ENCODE peak calls at places on chromosomes 7 and 10, in nine cellular contexts. G is IMR-90; F is transverse colon; B is CD4-positive, alpha-beta T cell; O is left lung; Q is SJCRH30; M is mesenchymal stem cell; K is body of pancreas; V is right atrium auricular region. D is an unnamed sample.
A peak's percentile ranks its signal among the peaks of the same experiment; 100 is the strongest.

GRCh38 chr7:159033473-159033825 is 111.2 kb downstream of the VIPR2 start:
- DNase-seq in G (no peak), F (no peak), B (no peak), K (no peak), M (no peak), V (peak; percentile 49), Q (no peak), O (no peak), D (no peak)

GRCh38 chr7:1505731-1506550 is 1.8 kb upstream of the INTS1 start:
- DNase-seq in K (peak; percentile 51), G (no peak), O (peak; percentile 81), B (no peak), Q (no peak), M (no peak), F (no peak), V (no peak), D (peak; percentile 74)

GRCh38 chr7:25389489-25390106 is 161.3 kb upstream of the NPVF start:
- DNase-seq in M (peak; percentile 63), F (peak; percentile 13), B (no peak), V (no peak), Q (peak; percentile 81), K (no peak), O (no peak), G (peak; percentile 42), D (no peak)

GRCh38 chr10:11180228-11180627 is 162.6 kb downstream of the CELF2 start:
- DNase-seq in B (no peak), V (no peak), K (no peak), Q (no peak), O (peak; percentile 64), M (no peak), G (no peak), F (peak; percentile 35), D (peak; percentile 69)

GRCh38 chr10:47024399-47025252 is 113.4 kb downstream of the PTPN20 start:
- DNase-seq in G (peak; percentile 62), B (peak; percentile 54), Q (peak; percentile 46), K (peak; percentile 80), M (peak; percentile 16), O (peak; percentile 81), V (peak; percentile 68), F (peak; percentile 66), D (peak; percentile 68)

GRCh38 chr10:61285749-61286148 is 167.4 kb downstream of the TMEM26 start:
- DNase-seq in B (no peak), V (no peak), M (no peak), F (no peak), K (no peak), Q (peak; percentile 2), G (no peak), O (no peak), D (no peak)

GRCh38 chr7:50657341-50657873 is 92.2 kb upstream of the DDC start:
- DNase-seq in V (peak; percentile 93), K (no peak), M (peak; percentile 34), Q (no peak), O (no peak), F (peak; percentile 57), G (peak; percentile 12), B (no peak), D (no peak)

GRCh38 chr7:129468087-129468486 is 33.9 kb downstream of the STRIP2 start:
- DNase-seq in B (no peak), M (peak; percentile 46), Q (no peak), F (no peak), V (no peak), K (no peak), O (no peak), G (peak; percentile 75), D (no peak)

GRCh38 chr10:59536576-59537014 is 173.1 kb downstream of the SLC16A9 start:
- DNase-seq in O (no peak), G (peak; percentile 37), F (no peak), V (no peak), K (no peak), M (peak; percentile 89), B (no peak), Q (peak; percentile 57), D (no peak)

GRCh38 chr10:89373916-89374711 is 3.7 kb upstream of the IFIT1B start:
- DNase-seq in B (no peak), K (peak; percentile 90), V (peak; percentile 97), F (peak; percentile 81), G (peak; percentile 94), M (peak; percentile 86), O (no peak), Q (peak; percentile 9), D (no peak)

GRCh38 chr7:104931181-104931781 is 82.7 kb upstream of the KMT2E start:
- DNase-seq in Q (peak; percentile 31), K (peak; percentile 54), G (no peak), B (no peak), V (no peak), O (no peak), F (peak; percentile 56), M (no peak), D (no peak)

GRCh38 chr10:114611617-114612016 is 46.5 kb downstream of the ABLIM1 start:
- DNase-seq in B (no peak), O (no peak), K (no peak), M (peak; percentile 12), Q (peak; percentile 20), V (no peak), G (peak; percentile 40), F (no peak), D (no peak)

GRCh38 chr10:93160829-93161228 is 87.1 kb downstream of the CYP26A1 start:
- DNase-seq in B (no peak), Q (no peak), M (peak; percentile 61), F (peak; percentile 28), V (peak; percentile 88), G (peak; percentile 39), O (peak; percentile 61), K (peak; percentile 12), D (peak; percentile 74)

GRCh38 chr10:133444342-133445267 is 9.1 kb upstream of the SCART1 start:
- DNase-seq in Q (no peak), G (no peak), M (no peak), F (no peak), V (peak; percentile 18), B (no peak), K (no peak), O (peak; percentile 43), D (no peak)

GRCh38 chr7:13165854-13166253 is 478.4 kb downstream of the ARL4A start:
- DNase-seq in B (no peak), V (no peak), F (no peak), M (no peak), O (no peak), Q (no peak), G (no peak), K (no peak), D (no peak)

GRCh38 chr7:78146546-78146945 is 348.0 kb downstream of the PHTF2 start:
- DNase-seq in B (no peak), G (no peak), K (no peak), V (no peak), O (no peak), M (no peak), Q (peak; percentile 75), F (no peak), D (no peak)

GRCh38 chr10:132393695-132394181 is 3.3 kb upstream of the PWWP2B start:
- DNase-seq in G (no peak), M (no peak), B (no peak), V (no peak), K (no peak), F (no peak), Q (no peak), O (peak; percentile 46), D (peak; percentile 62)

GRCh38 chr7:130910949-130911944 is 177.2 kb upstream of the KLF14 start:
- DNase-seq in M (peak; percentile 77), K (no peak), G (peak; percentile 63), V (peak; percentile 18), Q (no peak), O (no peak), B (no peak), F (no peak), D (no peak)

GRCh38 chr7:31443457-31443856 is 70.4 kb upstream of the ITPRID1 start:
- DNase-seq in O (no peak), V (no peak), B (no peak), K (no peak), M (peak; percentile 44), Q (peak; percentile 68), G (peak; percentile 45), F (no peak), D (no peak)

GRCh38 chr7:121019018-121019417 is 30.5 kb downstream of the CPED1 start:
- DNase-seq in M (peak; percentile 45), G (peak; percentile 69), Q (no peak), B (no peak), V (no peak), O (no peak), K (no peak), F (no peak), D (no peak)

GRCh38 chr10:130756651-130757050 is 554.9 kb downstream of the TCERG1L start:
- DNase-seq in Q (no peak), M (no peak), B (no peak), O (no peak), G (no peak), V (no peak), F (no peak), K (no peak), D (peak; percentile 26)

GRCh38 chr7:118575393-118575948 is 351.0 kb downstream of the ANKRD7 start:
- DNase-seq in G (no peak), O (no peak), M (no peak), K (no peak), F (no peak), B (no peak), V (no peak), Q (no peak), D (no peak)

DNA sequence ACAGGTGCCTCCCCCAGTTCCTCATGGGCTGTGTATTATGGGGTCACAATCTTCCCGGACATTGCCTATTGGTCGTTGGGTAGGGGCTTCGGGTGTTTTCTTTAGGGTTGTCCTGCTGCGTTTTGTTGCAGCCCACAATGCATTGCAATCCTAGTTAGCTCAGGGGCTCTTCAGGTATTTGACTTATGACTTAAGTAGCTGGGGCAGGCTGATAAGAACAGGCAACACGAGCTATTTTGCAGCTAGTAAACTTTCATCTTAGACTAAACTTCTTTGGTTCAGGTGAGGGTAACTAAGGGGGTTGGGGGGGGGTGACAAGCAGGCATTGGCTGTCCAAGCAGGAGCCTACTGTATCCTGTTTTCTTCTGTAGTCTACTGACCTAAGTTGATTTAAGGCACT is 158.5 kb downstream of the TPST1 start:
- DNase-seq in M (no peak), B (no peak), O (no peak), Q (no peak), F (no peak), K (no peak), G (no peak), V (no peak), D (no peak)
- H3K27ac ChIP-seq in M (no peak overlapping the region), B (no peak overlapping the region), O (no peak overlapping the region), Q (no peak overlapping the region), F (no peak overlapping the region), K (no peak overlapping the region), G (no peak overlapping the region), V (no peak overlapping the region), D (no peak overlapping the region)

GRCh38 chr7:79434098-79434497 is 19.4 kb downstream of the MAGI2 start:
- DNase-seq in V (no peak), G (peak; percentile 90), M (peak; percentile 68), Q (no peak), B (no peak), K (no peak), F (no peak), O (no peak), D (no peak)
- H3K27ac ChIP-seq in V (no peak overlapping the region), G (no peak overlapping the region), M (peak overlapping the region; percentile 93), Q (no peak overlapping the region), B (no peak overlapping the region), K (no peak overlapping the region), F (no peak overlapping the region), O (no peak overlapping the region), D (no peak overlapping the region)

GRCh38 chr7:48147078-48147591 is 24.1 kb upstream of the ABCA13 start:
- DNase-seq in M (no peak), V (no peak), O (no peak), F (peak; percentile 54), K (no peak), B (no peak), G (no peak), Q (no peak), D (no peak)
- H3K27ac ChIP-seq in M (no peak overlapping the region), V (no peak overlapping the region), O (no peak overlapping the region), F (peak overlapping the region; percentile 91), K (peak overlapping the region; percentile 5), B (no peak overlapping the region), G (no peak overlapping the region), Q (no peak overlapping the region), D (no peak overlapping the region)

GRCh38 chr10:121681171-121681752 is 83.0 kb upstream of the FGFR2 start:
- DNase-seq in Q (peak; percentile 99), F (no peak), M (no peak), B (no peak), O (no peak), V (no peak), K (no peak), G (no peak), D (no peak)
- H3K27ac ChIP-seq in Q (peak overlapping the region; percentile 93), F (no peak overlapping the region), M (no peak overlapping the region), B (no peak overlapping the region), O (no peak overlapping the region), V (no peak overlapping the region), K (no peak overlapping the region), G (no peak overlapping the region), D (no peak overlapping the region)

D was measured in upper lobe of right lung.